ENCODE peak calls at places on chromosomes 1 and 21, in ten cellular contexts. H is GM20000; B is EL; F is NCI-H82; O is activated T-cell treated with anti-CD3 and anti-CD28 coated beads, Interleukin-2, amount 50 U/mL, for 48 hours; N is breast epithelium; Q is RPMI8226; V is stimulated activated naive B cell treated with anti-CD40 and anti-IgM and Interleukin-4, amounts not matched to agents 10 μg/mL and 1 μg/mL and 100 μg/mL, for 72 hours; E is Right ventricle myocardium superior; J is activated CD4-positive, alpha-beta T cell treated with anti-CD3 and anti-CD28 coated beads, Interleukin-2, amount 10 ng/mL, durations not matched to agents 7 days and 5 days. T is an unnamed sample.

GRCh38 chr1:79197421-79197820 is 190.9 kb upstream of the ADGRL4 start:
- DNase-seq in J (no peak), F (peak; percentile 76), H (no peak), E (no peak), Q (peak; percentile 17), N (no peak), V (no peak), B (peak; percentile 30), O (no peak), T (peak; percentile 12)

GRCh38 chr1:194024659-194025058 is 838.2 kb upstream of the B3GALT2 start:
- DNase-seq in E (no peak), Q (no peak), B (peak; percentile 81), H (no peak), N (no peak), F (no peak), O (no peak), J (no peak), V (no peak), T (peak; percentile 92)

GRCh38 chr21:27108228-27108627 is 141.3 kb upstream of the ADAMTS5 start:
- DNase-seq in F (no peak), H (no peak), J (no peak), E (no peak), Q (no peak), B (peak; percentile 40), N (no peak), O (no peak), V (no peak), T (peak; percentile 70)

GRCh38 chr1:218557731-218558130 is 212.6 kb downstream of the TGFB2 start:
- DNase-seq in N (no peak), B (peak; percentile 37), F (peak; percentile 11), Q (peak; percentile 65), O (no peak), E (no peak), H (no peak), J (no peak), V (no peak), T (no peak)

GRCh38 chr1:162159515-162159914 is 90.0 kb downstream of the NOS1AP start:
- DNase-seq in F (peak; percentile 95), Q (no peak), O (no peak), V (no peak), B (no peak), H (no peak), E (no peak), N (peak; percentile 68), J (no peak), T (no peak)

GRCh38 chr1:205351984-205352713 is 4.6 kb downstream of the KLHDC8A start:
- DNase-seq in B (peak; percentile 31), H (no peak), N (no peak), J (no peak), V (no peak), F (peak; percentile 100), Q (peak; percentile 77), O (no peak), E (no peak), T (no peak)

GRCh38 chr1:111612006-111612405 is 7.6 kb upstream of the RAP1A start:
- DNase-seq in N (no peak), E (no peak), V (no peak), B (no peak), O (no peak), Q (no peak), J (no peak), H (no peak), F (no peak), T (peak; percentile 35)

GRCh38 chr21:46100426-46100825 is 2.5 kb downstream of the COL6A2 start:
- DNase-seq in N (no peak), F (no peak), B (peak; percentile 82), J (no peak), H (no peak), E (no peak), Q (no peak), V (no peak), O (peak; percentile 13), T (peak; percentile 6)

GRCh38 chr21:38959686-38960049 is 153.9 kb downstream of the ETS2 start:
- DNase-seq in V (no peak), Q (no peak), E (no peak), B (no peak), J (no peak), N (no peak), O (no peak), F (no peak), H (no peak), T (no peak)

GRCh38 chr1:23869818-23870217 is 1.7 kb upstream of the FUCA1 start:
- DNase-seq in Q (no peak), V (no peak), J (no peak), B (no peak), N (no peak), E (no peak), F (no peak), H (no peak), O (no peak), T (no peak)

GRCh38 chr1:46113948-46114347 is 18.5 kb downstream of the PIK3R3 start:
- DNase-seq in F (no peak), V (no peak), O (no peak), Q (no peak), B (no peak), E (no peak), J (no peak), H (no peak), N (no peak), T (no peak)

GRCh38 chr1:219958875-219959417 is 30.6 kb upstream of the SLC30A10 start:
- DNase-seq in B (no peak), J (no peak), O (no peak), F (no peak), N (no peak), H (no peak), E (no peak), Q (no peak), V (no peak), T (no peak)

GRCh38 chr1:202998836-202999750 is 8.1 kb upstream of the TMEM183A start:
- DNase-seq in V (peak; percentile 37), H (peak; percentile 38), J (peak; percentile 79), F (peak; percentile 83), O (peak; percentile 66), B (peak; percentile 52), N (no peak), Q (peak; percentile 77), E (no peak), T (peak; percentile 24)

GRCh38 chr1:228494044-228494353 is 6.8 kb downstream of the RNF187 start:
- DNase-seq in J (no peak), E (no peak), Q (no peak), O (no peak), H (no peak), N (no peak), B (no peak), F (no peak), V (no peak), T (no peak)

GRCh38 chr1:67522001-67522441 is 91.8 kb upstream of the SERBP1 start:
- DNase-seq in O (no peak), B (no peak), V (no peak), H (no peak), N (no peak), E (no peak), F (no peak), Q (no peak), J (no peak), T (no peak)

GRCh38 chr1:224217655-224218615 is 34.9 kb downstream of the DEGS1 start:
- DNase-seq in Q (no peak), F (no peak), J (no peak), E (no peak), N (no peak), B (no peak), O (no peak), V (no peak), H (no peak), T (no peak)

GRCh38 chr1:30373471-30374399 is 349.6 kb downstream of the MATN1 start:
- DNase-seq in Q (no peak), J (no peak), H (no peak), B (no peak), F (no peak), O (no peak), E (no peak), N (no peak), V (no peak), T (no peak)

GRCh38 chr1:100455478-100456072 is 82.4 kb upstream of the GPR88 start:
- DNase-seq in J (no peak), F (no peak), H (no peak), O (no peak), B (no peak), Q (no peak), V (no peak), N (no peak), E (no peak), T (no peak)

GRCh38 chr1:61561666-61562065 is 163.3 kb downstream of the TM2D1 start:
- DNase-seq in E (no peak), N (no peak), V (no peak), B (no peak), J (no peak), F (no peak), H (no peak), Q (no peak), O (no peak), T (no peak)

GRCh38 chr1:31897534-31898100 is 40.6 kb downstream of the PTP4A2 start:
- DNase-seq in B (no peak), O (no peak), J (no peak), Q (no peak), N (no peak), H (no peak), V (no peak), F (no peak), E (no peak), T (no peak)

GRCh38 chr21:45208627-45208951 is 79.1 kb downstream of the POFUT2 start:
- DNase-seq in N (no peak), F (no peak), V (no peak), Q (no peak), B (peak; percentile 33), E (no peak), H (no peak), J (no peak), O (peak; percentile 32), T (peak; percentile 10)

GRCh38 chr1:87683557-87683956 is 354.9 kb downstream of the LMO4 start:
- DNase-seq in V (no peak), F (peak; percentile 68), B (no peak), Q (no peak), O (no peak), E (no peak), N (no peak), J (no peak), H (no peak), T (no peak)

GRCh38 chr1:92784051-92784638 is 763 bp downstream of the EVI5 start:
- DNase-seq in F (peak; percentile 49), O (peak; percentile 58), B (peak; percentile 65), N (no peak), E (no peak), V (peak; percentile 57), H (peak; percentile 45), J (peak; percentile 58), Q (peak; percentile 40), T (peak; percentile 49)

GRCh38 chr1:109895720-109896504 is 14.7 kb upstream of the CSF1 start:
- DNase-seq in Q (no peak), F (no peak), N (no peak), O (no peak), H (no peak), E (peak; percentile 69), B (peak; percentile 77), V (no peak), J (no peak), T (peak; percentile 47)